ENCODE peak calls at places on chromosomes 7 and 10, in four cellular contexts. L is GM12878, W is K562, I is SK-N-SH. S is an unnamed sample.

GRCh38 chr10:59454289-59454919 is 92.1 kb upstream of the FAM13C start:
- DNase-seq in L (no peak), W (no peak), I (no peak), S (no peak)

GRCh38 chr10:37710831-37711616 is 146.4 kb downstream of the ZNF248 start:
- DNase-seq in L (no peak), W (no peak), I (no peak), S (no peak)

GRCh38 chr10:101644002-101644401 is 51.0 kb downstream of the FBXW4 start:
- DNase-seq in L (no peak), W (no peak), I (no peak), S (peak)

GRCh38 chr10:102090772-102091171 is 25.6 kb downstream of the HPS6 start:
- DNase-seq in L (no peak), W (no peak), I (no peak), S (no peak)

GRCh38 chr10:3248526-3249255 is 76.1 kb upstream of the PITRM1 start:
- DNase-seq in L (no peak), W (peak), I (no peak), S (no peak)

GRCh38 chr7:48253020-48253419 is 81.8 kb downstream of the ABCA13 start:
- DNase-seq in L (no peak), W (no peak), I (no peak), S (no peak)

GRCh38 chr10:127694580-127695193 is 42.3 kb upstream of the FOXI2 start:
- DNase-seq in L (no peak), W (peak), I (peak), S (peak)

GRCh38 chr7:14936530-14936929 is 34.0 kb upstream of the DGKB start:
- DNase-seq in L (no peak), W (no peak), I (no peak), S (no peak)

DNA sequence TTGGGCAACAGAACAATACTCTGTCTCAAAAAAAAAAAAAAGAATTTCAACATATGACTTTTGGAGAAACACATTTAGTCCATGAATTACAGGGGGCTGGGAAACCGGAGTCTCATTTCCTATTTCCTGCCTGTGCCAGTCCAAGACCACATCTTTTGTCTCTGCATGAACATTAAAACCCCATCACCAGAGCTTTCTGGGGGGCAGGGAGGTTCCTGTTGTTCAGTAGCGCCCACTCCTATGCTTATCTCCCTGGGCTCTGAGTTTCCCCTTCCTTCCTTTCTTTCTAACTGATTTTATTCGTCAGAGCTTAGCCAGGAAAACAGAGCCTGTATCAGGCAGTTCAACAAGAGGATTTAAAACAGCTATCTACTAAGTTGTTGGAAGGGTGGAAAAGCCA is 119.3 kb downstream of the CALN1 start:
- DNase-seq in L (no peak), W (no peak), I (no peak), S (no peak)
- TF ChIP-seq NRF1 in L (no peak), W (no peak), I (no peak), S (no peak)

GRCh38 chr10:113957013-113957412 is 86.7 kb upstream of the ADRB1 start:
- DNase-seq in L (no peak), W (no peak), I (no peak), S (no peak)
- TF ChIP-seq NRF1 in L (no peak), W (no peak), I (no peak), S (no peak)

GRCh38 chr7:35553498-35553897 is 141.4 kb downstream of the HERPUD2 start:
- DNase-seq in L (no peak), W (no peak), I (no peak), S (no peak)

GRCh38 chr7:35558841-35559240 is 136.1 kb downstream of the HERPUD2 start:
- DNase-seq in L (no peak), W (no peak), I (no peak), S (no peak)

GRCh38 chr7:35555386-35555785 is 139.5 kb downstream of the HERPUD2 start:
- DNase-seq in L (no peak), W (no peak), I (no peak), S (no peak)

GRCh38 chr7:35556532-35557471 is 138.1 kb downstream of the HERPUD2 start:
- DNase-seq in L (no peak), W (no peak), I (peak), S (no peak)

DNA sequence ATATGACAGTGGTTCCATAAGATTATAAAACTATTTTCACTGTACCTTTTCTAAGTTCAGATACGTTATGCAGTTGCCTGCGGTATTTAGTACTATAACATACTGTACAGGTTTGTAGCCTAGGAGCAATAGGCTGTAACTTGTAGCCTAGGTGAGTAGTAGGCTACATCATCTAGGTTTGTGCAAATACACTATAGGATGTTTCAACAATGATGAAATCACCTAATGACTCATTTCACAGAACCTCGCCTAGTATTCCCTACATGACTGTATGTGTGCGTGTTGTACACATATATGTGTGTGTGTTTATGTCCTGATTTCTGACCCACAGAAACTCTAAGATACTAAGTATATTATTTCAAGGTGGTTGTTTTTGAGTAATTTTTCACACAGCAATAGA is 139.0 kb downstream of the HERPUD2 start:
- DNase-seq in L (no peak), W (no peak), I (no peak), S (no peak)
- TF ChIP-seq NRF1 in L (no peak), W (no peak), I (no peak), S (no peak)

DNA sequence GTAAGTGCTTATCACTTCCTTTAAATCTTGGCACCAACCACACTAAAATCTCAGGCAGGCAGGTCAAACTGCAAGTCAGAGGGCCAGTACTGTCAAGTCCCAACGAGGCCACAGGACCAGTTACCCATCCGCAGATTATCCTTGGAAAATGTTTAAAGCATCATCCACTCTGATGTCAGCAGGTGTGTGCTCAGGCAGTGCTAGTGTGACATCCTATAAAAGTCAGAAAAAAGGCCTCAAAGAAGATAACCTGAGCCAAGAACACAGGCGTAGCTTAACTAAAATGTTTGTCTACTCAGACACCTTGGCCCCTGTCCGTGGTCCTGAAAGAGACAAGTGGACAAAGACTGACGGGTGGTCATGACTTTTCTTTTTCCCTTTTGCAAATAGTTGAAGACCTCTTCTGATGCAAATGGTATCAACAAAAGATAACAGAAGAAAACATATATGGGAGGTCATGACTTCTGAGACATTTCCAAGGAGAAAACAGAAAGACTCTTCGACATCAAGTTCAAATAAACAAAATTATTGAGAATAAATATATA is 309.3 kb downstream of the KCNMA1 start:
- DNase-seq in L (no peak), W (peak), I (no peak), S (peak)
- TF ChIP-seq NRF1 in L (no peak), W (no peak), I (no peak), S (no peak)

DNA sequence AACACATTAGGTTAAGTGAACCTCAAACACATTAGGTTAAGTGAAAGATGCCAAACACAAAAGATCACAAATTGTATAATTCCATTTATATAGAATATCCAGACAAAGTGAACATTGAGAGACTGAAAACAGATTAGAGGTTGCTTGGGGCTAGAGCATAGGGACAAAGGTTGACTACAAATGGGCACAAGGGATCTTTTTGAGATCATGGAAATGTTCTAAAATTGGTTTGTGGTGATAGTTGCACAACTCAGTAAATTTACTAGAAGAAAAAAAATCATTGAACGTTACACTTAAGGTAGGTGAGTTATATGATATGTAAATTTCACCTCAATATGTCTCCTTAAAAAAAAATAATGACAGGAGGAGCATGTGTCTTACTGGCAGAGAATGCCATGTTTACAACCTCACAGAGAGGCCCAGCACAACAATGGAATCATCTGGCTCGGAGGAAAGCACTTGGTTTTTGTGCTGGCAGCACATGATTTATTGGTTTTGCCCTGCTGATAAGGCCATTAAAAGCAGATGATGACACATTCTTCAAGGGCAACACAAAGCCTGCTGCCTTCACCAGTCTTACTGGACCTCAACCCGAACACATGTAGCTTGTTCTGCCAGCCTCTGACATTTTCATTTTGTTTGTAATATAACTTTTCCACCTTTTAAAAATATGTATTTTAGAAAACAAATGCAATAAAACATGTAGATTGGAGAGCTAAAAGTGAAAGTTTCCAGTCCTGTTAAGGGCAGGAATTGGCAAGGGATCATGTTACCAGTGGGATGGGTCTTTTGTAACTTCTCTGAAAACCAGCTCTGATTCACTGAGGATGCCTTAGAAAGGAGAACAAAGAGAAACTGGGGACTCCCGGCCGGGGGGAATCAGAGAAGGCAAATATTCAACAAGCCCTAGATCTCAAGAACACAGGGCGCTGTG is 11.9 kb upstream of the LMOD2 start:
- DNase-seq in L (no peak), W (peak), I (peak), S (peak)
- TF ChIP-seq NRF1 in L (no peak), W (no peak), I (no peak), S (no peak)

DNA sequence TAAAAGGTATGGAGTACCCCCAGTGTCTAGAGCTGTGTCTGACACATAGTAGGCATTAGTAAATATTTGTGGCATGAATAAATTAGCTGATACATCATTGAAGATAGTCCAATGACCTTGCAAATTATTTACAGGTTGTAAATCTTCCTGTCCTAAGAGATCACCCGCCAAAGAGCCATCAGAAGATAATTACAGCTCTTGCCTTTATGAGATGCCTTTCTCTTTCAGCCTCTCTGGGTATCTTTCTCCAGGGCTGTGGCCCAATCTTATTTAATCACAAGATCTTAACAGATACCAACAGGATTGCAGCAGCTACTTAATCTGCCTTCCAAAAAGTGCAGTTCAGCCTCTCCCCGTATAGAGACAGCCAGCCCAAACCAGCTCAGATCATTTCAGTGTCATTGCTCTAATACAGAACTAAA is 41.5 kb downstream of the MYOF start:
- DNase-seq in L (no peak), W (no peak), I (no peak), S (no peak)
- TF ChIP-seq NRF1 in L (no peak), W (no peak), I (no peak), S (no peak)

DNA sequence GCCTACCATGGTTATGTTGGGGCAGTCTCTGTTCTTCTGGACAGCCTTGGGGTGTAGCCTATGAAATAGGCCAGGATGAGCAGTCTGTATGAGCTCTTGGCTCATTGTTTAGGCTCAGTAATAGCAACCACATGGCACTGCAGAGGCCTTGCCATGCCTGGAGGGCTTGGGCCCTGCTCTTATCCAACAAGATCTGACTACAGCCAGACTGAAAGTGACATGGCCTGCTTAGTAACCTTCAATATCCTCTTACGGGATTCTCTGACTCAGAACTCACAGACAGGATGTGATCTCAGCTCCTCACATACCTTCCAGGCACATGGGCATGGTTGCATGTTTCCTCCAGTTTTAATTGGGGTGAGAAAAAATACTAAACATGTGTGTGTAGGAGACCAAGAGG is 289.3 kb downstream of the PTEN start:
- DNase-seq in L (peak), W (no peak), I (peak), S (no peak)
- TF ChIP-seq NRF1 in L (no peak), W (no peak), I (no peak), S (no peak)

GRCh38 chr10:22932626-22933370 is 4.9 kb downstream of the ARMC3 start:
- DNase-seq in L (no peak), W (no peak), I (no peak), S (no peak)
- TF ChIP-seq NRF1 in L (no peak), W (no peak), I (no peak), S (no peak)

GRCh38 chr10:92410501-92410900 is 119.5 kb downstream of the MARCHF5 start:
- DNase-seq in L (no peak), W (no peak), I (no peak), S (no peak)

GRCh38 chr10:92404592-92404991 is 113.6 kb downstream of the MARCHF5 start:
- DNase-seq in L (no peak), W (no peak), I (no peak), S (no peak)

GRCh38 chr10:92405006-92405924 is 114.3 kb downstream of the MARCHF5 start:
- DNase-seq in L (no peak), W (no peak), I (no peak), S (no peak)

GRCh38 chr10:92408017-92408361 is 117.0 kb downstream of the MARCHF5 start:
- DNase-seq in L (no peak), W (no peak), I (no peak), S (no peak)

GRCh38 chr10:92407305-92408016 is 116.5 kb downstream of the MARCHF5 start:
- DNase-seq in L (no peak), W (peak), I (no peak), S (no peak)
- TF ChIP-seq NRF1 in L (no peak), W (peak), I (no peak), S (no peak)

DNA sequence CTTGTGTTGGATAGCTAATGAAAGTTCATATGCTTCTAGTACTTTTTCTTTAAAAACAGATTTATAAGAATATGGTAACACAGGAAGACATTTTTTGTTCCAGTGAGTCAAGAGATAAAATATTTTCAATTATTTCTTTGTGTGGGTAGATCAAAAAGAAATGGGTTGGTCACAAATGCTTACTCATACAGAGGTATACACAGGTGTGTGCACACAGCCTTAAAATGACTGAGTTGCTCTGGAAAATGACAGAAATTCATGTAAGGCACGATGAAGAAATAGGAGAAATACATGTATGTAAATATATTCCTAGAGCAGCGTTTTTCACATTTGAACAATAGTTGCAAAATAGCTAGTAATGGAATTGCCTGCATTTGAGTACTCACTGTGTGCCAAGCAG is 66.0 kb downstream of the ST7 start:
- DNase-seq in L (no peak), W (no peak), I (no peak), S (no peak)
- TF ChIP-seq NRF1 in L (no peak), W (no peak), I (no peak), S (no peak)

S was measured in H1.